ENCODE peak calls at places on chromosomes 12 and 14, in four cellular contexts. C is A549, P is HepG2, E is HCT116. L is an unnamed sample.
A peak's percentile ranks its signal among the peaks of the same experiment; 100 is the strongest.

GRCh38 chr14:92415969-92416368 is 93.0 kb downstream of the SLC24A4 start:
- DNase-seq in E (no peak), P (no peak), C (no peak), L (no peak)

GRCh38 chr14:34023824-34024767 is 73.2 kb upstream of the EGLN3 start:
- DNase-seq in C (no peak), P (peak; percentile 100), E (peak; percentile 2), L (peak; percentile 32)

GRCh38 chr12:126107659-126108058 is 1042.4 kb downstream of the AACS start:
- DNase-seq in C (no peak), P (no peak), E (no peak), L (no peak)

GRCh38 chr12:64566882-64567517 is 43.3 kb upstream of the RASSF3 start:
- DNase-seq in C (no peak), P (no peak), E (no peak), L (peak; percentile 24)

GRCh38 chr12:114311966-114312365 is 94.0 kb downstream of the TBX5 start:
- DNase-seq in E (no peak), P (no peak), C (no peak), L (no peak)

GRCh38 chr12:105995986-105996385 is 142.8 kb downstream of the NUAK1 start:
- DNase-seq in P (no peak), C (no peak), E (no peak), L (no peak)

GRCh38 chr14:75615200-75615599 is 36.8 kb downstream of the FLVCR2 start:
- DNase-seq in P (no peak), C (no peak), E (no peak), L (no peak)

GRCh38 chr14:68395585-68395984 is 397.3 kb downstream of the ZFP36L1 start:
- DNase-seq in E (no peak), C (peak; percentile 33), P (no peak), L (no peak)

GRCh38 chr14:71942904-71943694 is 10.9 kb downstream of the RGS6 start:
- DNase-seq in E (no peak), P (no peak), C (no peak), L (no peak)

GRCh38 chr12:27901959-27902358 is 70.6 kb downstream of the PTHLH start:
- DNase-seq in E (no peak), P (no peak), C (no peak), L (no peak)

GRCh38 chr12:101779626-101780025 is 40.4 kb upstream of the SYCP3 start:
- DNase-seq in C (no peak), E (no peak), P (no peak), L (no peak)

GRCh38 chr12:32535260-32535999 is 136.1 kb downstream of the FGD4 start:
- DNase-seq in C (peak; percentile 46), E (no peak), P (peak; percentile 33), L (peak; percentile 57)

GRCh38 chr12:24244801-24245200 is 295.3 kb upstream of the SOX5 start:
- DNase-seq in P (no peak), E (no peak), C (no peak), L (no peak)

GRCh38 chr12:48717252-48717695 is 767 bp upstream of the CCNT1 start:
- DNase-seq in E (no peak), P (no peak), C (peak; percentile 27), L (peak; percentile 19)

GRCh38 chr12:48712209-48712608 is 4.3 kb downstream of the CCNT1 start:
- DNase-seq in P (no peak), C (no peak), E (no peak), L (no peak)

GRCh38 chr12:48716168-48716492 is 377 bp downstream of the CCNT1 start:
- DNase-seq in E (no peak), C (no peak), P (no peak), L (no peak)

DNA sequence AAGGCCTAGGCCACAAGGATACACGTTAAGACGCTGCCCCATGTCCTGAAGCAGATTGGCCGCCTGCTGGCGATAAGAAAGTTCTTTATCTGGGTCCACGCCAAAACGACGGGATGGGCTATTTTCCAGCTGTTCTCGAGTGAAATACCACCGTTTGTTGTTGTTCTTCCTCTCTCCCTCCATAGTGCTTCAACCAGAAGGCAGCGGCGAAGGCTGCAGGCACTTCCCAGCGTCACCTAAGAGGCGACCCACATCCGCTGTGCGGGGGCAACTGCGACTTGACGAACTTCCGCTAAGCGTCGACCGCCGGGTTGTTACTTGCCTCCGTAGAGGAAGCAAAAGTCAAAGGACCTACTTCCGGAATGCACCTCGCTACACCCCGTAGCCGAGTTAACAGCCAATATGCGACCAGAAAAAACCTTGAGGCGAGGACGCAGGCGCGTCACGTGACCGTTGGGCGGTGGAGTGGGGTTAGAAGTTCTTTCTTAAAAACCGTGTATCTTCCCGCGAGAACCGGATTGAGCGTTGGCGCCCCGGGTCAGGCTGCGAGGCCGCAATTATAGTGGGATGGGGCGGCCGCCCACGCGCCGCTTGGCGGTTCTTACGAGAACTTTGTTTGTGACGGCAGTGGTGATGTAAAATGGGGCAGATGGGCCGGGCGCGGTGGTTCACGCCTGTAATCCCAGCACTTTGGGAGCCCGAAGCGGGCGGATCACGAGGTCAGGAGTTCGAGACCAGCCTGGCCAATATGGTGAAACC is at the start of gene CCNT1:
- DNase-seq in E (peak; percentile 100), P (peak; percentile 100), C (peak; percentile 100), L (peak; percentile 100)
- TF ChIP-seq REST in E (no peak), P (no peak), C (peak; percentile 91), L (no peak)

GRCh38 chr12:53956251-53956887 is 1.7 kb downstream of the HOXC12 start:
- DNase-seq in C (no peak), E (no peak), P (no peak), L (no peak)

GRCh38 chr12:53955776-53956250 is 1.1 kb downstream of the HOXC12 start:
- DNase-seq in E (no peak), P (no peak), C (no peak), L (no peak)

GRCh38 chr12:53953831-53954693 is 641 bp upstream of the HOXC12 start:
- DNase-seq in C (no peak), P (no peak), E (no peak), L (no peak)

GRCh38 chr12:53954694-53955035 is at the start of gene HOXC12:
- DNase-seq in C (no peak), P (no peak), E (no peak), L (peak; percentile 42)

GRCh38 chr12:53955036-53955775 is 503 bp downstream of the HOXC12 start:
- DNase-seq in E (no peak), P (no peak), C (no peak), L (peak; percentile 50)
- H3K4me3 ChIP-seq in E (no peak overlapping the region), P (no peak overlapping the region), C (no peak overlapping the region), L (peak overlapping the region; percentile 35)

GRCh38 chr12:51874013-51874412 is 13.9 kb upstream of the ANKRD33 start:
- DNase-seq in P (no peak), E (no peak), C (no peak), L (no peak)
- TF ChIP-seq REST in P (no peak), E (no peak), C (no peak), L (no peak)

DNA sequence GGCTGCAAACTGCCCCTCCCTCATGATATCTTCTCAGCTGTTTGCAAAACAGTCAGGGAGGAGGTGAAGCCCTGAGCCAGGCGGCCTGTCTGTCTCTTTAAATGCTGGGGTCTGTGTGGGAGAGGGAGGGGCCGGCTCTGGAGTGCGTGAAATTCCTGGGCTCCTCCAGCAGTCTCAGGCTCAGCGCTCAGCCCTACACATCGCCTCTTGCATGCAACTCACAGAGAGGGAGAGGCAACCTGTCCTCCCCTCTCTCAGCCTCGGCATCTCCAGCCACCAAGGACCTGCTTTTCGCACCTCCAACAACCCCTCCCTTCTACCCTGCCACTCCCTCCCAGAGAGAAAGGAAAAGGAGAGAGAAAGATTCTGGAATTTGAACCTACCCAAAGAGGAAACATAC is at the start of gene NRXN3:
- DNase-seq in E (no peak), P (no peak), C (peak; percentile 16), L (peak; percentile 86)
- H3K4me3 ChIP-seq in E (no peak within 1 kb of the TSS), P (no peak within 1 kb of the TSS), C (peak within 1 kb of the TSS; percentile 24), L (peak within 1 kb of the TSS; percentile 53)

DNA sequence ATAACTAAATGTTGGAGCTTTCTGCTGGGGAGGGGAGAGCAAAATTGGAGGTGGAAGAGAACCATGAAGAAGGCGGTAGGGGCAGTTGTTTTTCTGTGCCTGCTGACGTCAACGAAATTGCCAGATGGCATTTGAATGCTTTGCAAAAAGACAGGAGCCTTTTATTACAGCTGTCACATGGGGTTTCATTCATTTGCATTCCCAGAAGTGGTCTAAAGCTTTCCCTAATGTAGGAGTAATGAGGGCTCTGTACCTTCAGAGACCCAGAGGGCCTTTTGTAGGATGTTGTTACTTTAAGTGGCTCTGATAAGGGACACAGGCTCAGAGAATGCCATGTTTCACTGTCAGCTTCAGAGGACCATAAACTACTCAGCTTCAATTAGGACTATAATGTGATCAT is 107.1 kb upstream of the SLCO1C1 start:
- DNase-seq in C (no peak), P (no peak), E (no peak), L (no peak)
- TF ChIP-seq REST in C (no peak), P (no peak), E (no peak), L (no peak)